ENCODE peak calls at places on chromosomes 12 and 14, in four cellular contexts. V is DMS153, N is T1000, S is H4. K is an unnamed sample.

GRCh38 chr14:88218119-88218915 is 104.8 kb downstream of the KCNK10 start:
- DNase-seq in V (no peak), N (no peak), S (no peak), K (no peak)

GRCh38 chr12:59372971-59373370 is 222.9 kb upstream of the SLC16A7 start:
- DNase-seq in V (no peak), N (no peak), S (peak), K (no peak)

GRCh38 chr14:51792819-51793218 is 67.6 kb upstream of the GNG2 start:
- DNase-seq in V (no peak), N (no peak), S (peak), K (no peak)

GRCh38 chr12:94172031-94172430 is 23.7 kb downstream of the PLXNC1 start:
- DNase-seq in V (no peak), N (no peak), S (no peak), K (no peak)

GRCh38 chr14:62691613-62692489 is 353.4 kb downstream of the KCNH5 start:
- DNase-seq in V (peak), N (peak), S (peak), K (no peak)

GRCh38 chr14:62087191-62087590 is 325.0 kb downstream of the SNAPC1 start:
- DNase-seq in V (no peak), N (no peak), S (no peak), K (no peak)

GRCh38 chr12:49636979-49637378 is 13.6 kb downstream of the PRPF40B start:
- DNase-seq in V (peak), N (no peak), S (peak), K (peak)

GRCh38 chr12:57720606-57721595 is 17.6 kb downstream of the AGAP2 start:
- DNase-seq in V (no peak), N (no peak), S (no peak), K (peak)

GRCh38 chr12:124566181-124567034 is 1.0 kb downstream of the NCOR2 start:
- DNase-seq in V (no peak), N (peak), S (peak), K (peak)

GRCh38 chr12:49920241-49920914 is 16.7 kb upstream of the FAIM2 start:
- DNase-seq in V (no peak), N (no peak), S (no peak), K (no peak)

GRCh38 chr12:124632510-124632909 is 65.1 kb upstream of the NCOR2 start:
- DNase-seq in V (peak), N (no peak), S (no peak), K (no peak)

GRCh38 chr14:23052182-23052623 is 5.1 kb downstream of the CDH24 start:
- DNase-seq in V (no peak), N (no peak), S (no peak), K (no peak)

GRCh38 chr12:77594386-77594785 is 236.3 kb upstream of the NAV3 start:
- DNase-seq in V (no peak), N (no peak), S (no peak), K (no peak)

GRCh38 chr14:71532790-71533189 is 399.4 kb upstream of the RGS6 start:
- DNase-seq in V (no peak), N (no peak), S (no peak), K (no peak)

GRCh38 chr14:32370720-32371119 is 41.6 kb downstream of the AKAP6 start:
- DNase-seq in V (no peak), N (no peak), S (peak), K (no peak)

GRCh38 chr12:124861492-124861891 is 2.2 kb downstream of the SCARB1 start:
- DNase-seq in V (no peak), N (no peak), S (no peak), K (no peak)

GRCh38 chr12:45183263-45183662 is 32.6 kb upstream of the ANO6 start:
- DNase-seq in V (no peak), N (no peak), S (peak), K (no peak)

GRCh38 chr12:5584776-5585560 is 153.1 kb downstream of the NTF3 start:
- DNase-seq in V (no peak), N (no peak), S (no peak), K (no peak)

GRCh38 chr14:95488376-95489162 is 27.9 kb downstream of the SYNE3 start:
- DNase-seq in V (no peak), N (no peak), S (no peak), K (no peak)

GRCh38 chr12:34292736-34293625 is 270.7 kb downstream of the ALG10 start:
- DNase-seq in V (no peak), N (no peak), S (no peak), K (no peak)

GRCh38 chr12:6234214-6234613 is 34.0 kb downstream of the CD9 start:
- DNase-seq in V (no peak), N (no peak), S (no peak), K (no peak)

K was measured in GM13977.